ENCODE peak calls at places on chromosomes 1 and 21, in six cellular contexts. One of them, this sample, is unnamed.

GRCh38 chr1:39205102-39205780 is 746 bp downstream of the MACF1 start:
- DNase-seq in adipocyte: peak; percentile 74
- DNase-seq in NCI-H345: no peak
- DNase-seq in lower lobe of right lung: no peak
- DNase-seq in left cardiac atrium: peak; percentile 56
- DNase-seq in NCI-H82: no peak
- DNase-seq in this sample: no peak

GRCh38 chr1:27332536-27333281 is 9.1 kb upstream of the SYTL1 start:
- DNase-seq in adipocyte: peak; percentile 75
- DNase-seq in NCI-H82: peak; percentile 81
- DNase-seq in NCI-H345: peak; percentile 17
- DNase-seq in lower lobe of right lung: peak; percentile 69
- DNase-seq in left cardiac atrium: peak; percentile 61
- DNase-seq in this sample: no peak

GRCh38 chr1:167173516-167174184 is 47.0 kb upstream of the POU2F1 start:
- DNase-seq in adipocyte: no peak
- DNase-seq in NCI-H82: peak; percentile 33
- DNase-seq in lower lobe of right lung: no peak
- DNase-seq in NCI-H345: no peak
- DNase-seq in left cardiac atrium: no peak
- DNase-seq in this sample: no peak

GRCh38 chr1:171740987-171741871 is 636 bp downstream of the VAMP4 start:
- DNase-seq in NCI-H82: peak; percentile 82
- DNase-seq in NCI-H345: peak; percentile 15
- DNase-seq in left cardiac atrium: peak; percentile 31
- DNase-seq in lower lobe of right lung: peak; percentile 56
- DNase-seq in adipocyte: peak; percentile 74
- DNase-seq in this sample: no peak

GRCh38 chr1:244361764-244362473 is 89.8 kb downstream of the ADSS2 start:
- DNase-seq in adipocyte: peak; percentile 68
- DNase-seq in NCI-H82: peak; percentile 28
- DNase-seq in left cardiac atrium: no peak
- DNase-seq in lower lobe of right lung: no peak
- DNase-seq in NCI-H345: peak; percentile 30
- DNase-seq in this sample: no peak

GRCh38 chr1:223811634-223812101 is 34.1 kb downstream of the TP53BP2 start:
- DNase-seq in adipocyte: peak; percentile 70
- DNase-seq in lower lobe of right lung: no peak
- DNase-seq in NCI-H345: peak; percentile 5
- DNase-seq in left cardiac atrium: no peak
- DNase-seq in NCI-H82: peak; percentile 47
- DNase-seq in this sample: no peak

GRCh38 chr1:162554258-162554657 is 7.3 kb upstream of the UAP1 start:
- DNase-seq in left cardiac atrium: no peak
- DNase-seq in lower lobe of right lung: no peak
- DNase-seq in adipocyte: peak; percentile 36
- DNase-seq in NCI-H345: no peak
- DNase-seq in NCI-H82: no peak
- DNase-seq in this sample: no peak

GRCh38 chr1:19074361-19074901 is 118.0 kb upstream of the IFFO2 start:
- DNase-seq in NCI-H82: no peak
- DNase-seq in lower lobe of right lung: peak; percentile 38
- DNase-seq in left cardiac atrium: no peak
- DNase-seq in NCI-H345: no peak
- DNase-seq in adipocyte: no peak
- DNase-seq in this sample: no peak

GRCh38 chr1:234962340-234962989 is 166.2 kb downstream of the TOMM20 start:
- DNase-seq in NCI-H82: no peak
- DNase-seq in adipocyte: peak; percentile 98
- DNase-seq in lower lobe of right lung: no peak
- DNase-seq in NCI-H345: no peak
- DNase-seq in left cardiac atrium: no peak
- DNase-seq in this sample: no peak

GRCh38 chr1:201309420-201309819 is 26.1 kb downstream of the PKP1 start:
- DNase-seq in lower lobe of right lung: peak; percentile 70
- DNase-seq in left cardiac atrium: peak; percentile 68
- DNase-seq in NCI-H345: peak; percentile 93
- DNase-seq in adipocyte: peak; percentile 71
- DNase-seq in NCI-H82: peak; percentile 89
- DNase-seq in this sample: peak; percentile 75

GRCh38 chr1:204576422-204576821 is 60.2 kb downstream of the MDM4 start:
- DNase-seq in lower lobe of right lung: no peak
- DNase-seq in NCI-H82: peak; percentile 66
- DNase-seq in NCI-H345: no peak
- DNase-seq in adipocyte: no peak
- DNase-seq in left cardiac atrium: no peak
- DNase-seq in this sample: no peak

GRCh38 chr1:68199603-68200002 is 32.7 kb downstream of the WLS start:
- DNase-seq in left cardiac atrium: no peak
- DNase-seq in NCI-H82: no peak
- DNase-seq in adipocyte: no peak
- DNase-seq in lower lobe of right lung: no peak
- DNase-seq in NCI-H345: no peak
- DNase-seq in this sample: no peak

GRCh38 chr1:199774433-199775089 is 252.9 kb upstream of the NR5A2 start:
- DNase-seq in lower lobe of right lung: no peak
- DNase-seq in adipocyte: no peak
- DNase-seq in NCI-H82: no peak
- DNase-seq in NCI-H345: peak; percentile 62
- DNase-seq in left cardiac atrium: no peak
- DNase-seq in this sample: peak; percentile 62

GRCh38 chr1:94115900-94116436 is 5.0 kb downstream of the ABCA4 start:
- DNase-seq in lower lobe of right lung: no peak
- DNase-seq in adipocyte: peak; percentile 77
- DNase-seq in NCI-H82: no peak
- DNase-seq in left cardiac atrium: no peak
- DNase-seq in NCI-H345: no peak
- DNase-seq in this sample: no peak

GRCh38 chr1:82565146-82565545 is 764.4 kb downstream of the ADGRL2 start:
- DNase-seq in NCI-H82: peak; percentile 48
- DNase-seq in NCI-H345: no peak
- DNase-seq in adipocyte: peak; percentile 82
- DNase-seq in left cardiac atrium: no peak
- DNase-seq in lower lobe of right lung: no peak
- DNase-seq in this sample: no peak

GRCh38 chr21:39105836-39106235 is 77.4 kb downstream of the PSMG1 start:
- DNase-seq in lower lobe of right lung: no peak
- DNase-seq in left cardiac atrium: no peak
- DNase-seq in NCI-H82: no peak
- DNase-seq in NCI-H345: no peak
- DNase-seq in adipocyte: no peak
- DNase-seq in this sample: no peak

GRCh38 chr1:2469103-2469940 is 6.8 kb upstream of the PLCH2 start:
- DNase-seq in NCI-H345: no peak
- DNase-seq in left cardiac atrium: no peak
- DNase-seq in adipocyte: no peak
- DNase-seq in lower lobe of right lung: no peak
- DNase-seq in NCI-H82: peak; percentile 74
- DNase-seq in this sample: no peak

GRCh38 chr21:33211732-33212131 is 18.0 kb upstream of the IFNAR2 start:
- DNase-seq in NCI-H82: no peak
- DNase-seq in left cardiac atrium: no peak
- DNase-seq in NCI-H345: no peak
- DNase-seq in adipocyte: no peak
- DNase-seq in lower lobe of right lung: no peak
- DNase-seq in this sample: no peak

GRCh38 chr1:33259879-33260278 is 3.6 kb downstream of the ZNF362 start:
- DNase-seq in NCI-H345: no peak
- DNase-seq in lower lobe of right lung: no peak
- DNase-seq in adipocyte: no peak
- DNase-seq in left cardiac atrium: no peak
- DNase-seq in NCI-H82: no peak
- DNase-seq in this sample: no peak

GRCh38 chr1:116743535-116743934 is 10.7 kb upstream of the CD2 start:
- DNase-seq in NCI-H345: no peak
- DNase-seq in left cardiac atrium: no peak
- DNase-seq in NCI-H82: no peak
- DNase-seq in lower lobe of right lung: no peak
- DNase-seq in adipocyte: no peak
- DNase-seq in this sample: no peak

GRCh38 chr1:224619209-224619608 is 3.1 kb downstream of the CNIH3 start:
- DNase-seq in NCI-H82: no peak
- DNase-seq in adipocyte: no peak
- DNase-seq in lower lobe of right lung: no peak
- DNase-seq in NCI-H345: no peak
- DNase-seq in left cardiac atrium: no peak
- DNase-seq in this sample: no peak

GRCh38 chr21:36959020-36959835 is 7.2 kb downstream of the HLCS start:
- DNase-seq in NCI-H82: no peak
- DNase-seq in NCI-H345: no peak
- DNase-seq in left cardiac atrium: no peak
- DNase-seq in lower lobe of right lung: no peak
- DNase-seq in adipocyte: no peak
- DNase-seq in this sample: no peak

This sample was measured in NCI-H2029 treated with DMSO at 0.1 percent for 48 hours.